ENCODE peak calls at places on chromosomes 13 and 19, in six cellular contexts. P is small intestine, W is A673, R is colonic mucosa, V is IMR-90, F is upper lobe of left lung. Y is an unnamed sample. For H3K4me1, the result is how much of the 10 kb centered on the place peaks cover.

GRCh38 chr13:114032121-114032799 is 58.4 kb upstream of the C13orf46 start:
- DNase-seq in P (no peak), W (no peak), R (no peak), V (peak), F (no peak), Y (no peak)

GRCh38 chr19:35404879-35405622 is 34.2 kb downstream of the GPR42 start:
- DNase-seq in P (no peak), W (peak), R (no peak), V (peak), F (no peak), Y (no peak)

GRCh38 chr19:41330946-41331678 is 21.1 kb downstream of the CCDC97 start:
- DNase-seq in P (no peak), W (no peak), R (no peak), V (no peak), F (no peak), Y (no peak)

GRCh38 chr19:38841787-38842438 is 7.9 kb downstream of the HNRNPL start:
- DNase-seq in P (peak), W (no peak), R (no peak), V (no peak), F (no peak), Y (peak)

GRCh38 chr19:19662866-19663291 is 597 bp downstream of the ATP13A1 start:
- DNase-seq in P (peak), W (no peak), R (peak), V (peak), F (no peak), Y (no peak)

GRCh38 chr19:18191640-18192062 is 1.4 kb upstream of the MPV17L2 start:
- DNase-seq in P (no peak), W (no peak), R (peak), V (no peak), F (no peak), Y (no peak)

GRCh38 chr13:20544186-20544914 is 18.7 kb upstream of the CRYL1 start:
- DNase-seq in P (no peak), W (no peak), R (no peak), V (no peak), F (no peak), Y (no peak)

GRCh38 chr19:17402982-17403855 is 2.2 kb downstream of the BST2 start:
- DNase-seq in P (no peak), W (no peak), R (no peak), V (no peak), F (peak), Y (peak)

GRCh38 chr19:42370068-42370520 is 20.0 kb downstream of the CNFN start:
- DNase-seq in P (no peak), W (no peak), R (no peak), V (no peak), F (no peak), Y (no peak)

GRCh38 chr19:34017024-34017423 is 155.3 kb upstream of the LSM14A start:
- DNase-seq in P (no peak), W (no peak), R (no peak), V (no peak), F (no peak), Y (no peak)

GRCh38 chr13:109781384-109782065 is 4.9 kb downstream of the IRS2 start:
- DNase-seq in P (peak), W (peak), R (no peak), V (no peak), F (no peak), Y (no peak)

GRCh38 chr13:94480672-94481145 is 1.2 kb upstream of the DCT start:
- DNase-seq in P (no peak), W (no peak), R (no peak), V (peak), F (no peak), Y (no peak)

GRCh38 chr19:7336321-7336973 is 12.3 kb upstream of the ARHGEF18 start:
- DNase-seq in P (no peak), W (no peak), R (no peak), V (no peak), F (no peak), Y (no peak)

GRCh38 chr13:29923554-29924481 is 73.4 kb upstream of the UBL3 start:
- DNase-seq in P (peak), W (peak), R (peak), V (peak), F (peak), Y (peak)

DNA sequence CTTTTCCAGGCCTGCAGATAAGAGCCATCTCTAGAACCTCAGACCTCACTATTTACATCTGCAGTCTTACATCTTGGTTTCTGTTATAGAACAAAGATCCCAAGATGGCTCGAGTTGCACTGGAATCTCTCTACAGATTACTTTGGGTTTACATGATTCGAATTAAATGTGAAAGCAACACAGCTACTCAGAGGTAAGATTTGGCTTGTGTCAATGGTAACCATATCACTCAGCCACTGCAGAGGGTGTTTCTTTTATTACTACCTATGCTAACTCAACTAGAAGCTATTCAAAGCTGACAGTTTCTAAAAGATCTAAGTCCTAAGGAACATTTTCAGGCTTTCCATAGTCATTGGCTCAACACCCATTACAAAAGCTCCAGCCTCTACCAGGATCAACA is 115.6 kb downstream of the FRY start:
- DNase-seq in P (no peak), W (no peak), R (no peak), V (no peak), F (no peak), Y (no peak)
- H3K4me1 ChIP-seq in P (under half), W (under half), R (under half), V (under half), F (under half), Y (under half)

GRCh38 chr19:53878786-53879144 is 3.2 kb upstream of the PRKCG start:
- DNase-seq in P (no peak), W (no peak), R (no peak), V (no peak), F (no peak), Y (no peak)
- H3K4me1 ChIP-seq in P (under half), W (under half), R (under half), V (under half), F (under half), Y (half or more)

GRCh38 chr13:60410299-60410698 is 13.3 kb downstream of the TDRD3 start:
- DNase-seq in P (no peak), W (no peak), R (no peak), V (no peak), F (no peak), Y (no peak)

GRCh38 chr13:60411464-60411863 is 14.4 kb downstream of the TDRD3 start:
- DNase-seq in P (no peak), W (no peak), R (no peak), V (no peak), F (no peak), Y (no peak)

GRCh38 chr13:60414177-60414576 is 17.2 kb downstream of the TDRD3 start:
- DNase-seq in P (no peak), W (no peak), R (no peak), V (no peak), F (no peak), Y (no peak)

GRCh38 chr13:60411983-60412382 is 15.0 kb downstream of the TDRD3 start:
- DNase-seq in P (no peak), W (no peak), R (no peak), V (no peak), F (no peak), Y (no peak)

DNA sequence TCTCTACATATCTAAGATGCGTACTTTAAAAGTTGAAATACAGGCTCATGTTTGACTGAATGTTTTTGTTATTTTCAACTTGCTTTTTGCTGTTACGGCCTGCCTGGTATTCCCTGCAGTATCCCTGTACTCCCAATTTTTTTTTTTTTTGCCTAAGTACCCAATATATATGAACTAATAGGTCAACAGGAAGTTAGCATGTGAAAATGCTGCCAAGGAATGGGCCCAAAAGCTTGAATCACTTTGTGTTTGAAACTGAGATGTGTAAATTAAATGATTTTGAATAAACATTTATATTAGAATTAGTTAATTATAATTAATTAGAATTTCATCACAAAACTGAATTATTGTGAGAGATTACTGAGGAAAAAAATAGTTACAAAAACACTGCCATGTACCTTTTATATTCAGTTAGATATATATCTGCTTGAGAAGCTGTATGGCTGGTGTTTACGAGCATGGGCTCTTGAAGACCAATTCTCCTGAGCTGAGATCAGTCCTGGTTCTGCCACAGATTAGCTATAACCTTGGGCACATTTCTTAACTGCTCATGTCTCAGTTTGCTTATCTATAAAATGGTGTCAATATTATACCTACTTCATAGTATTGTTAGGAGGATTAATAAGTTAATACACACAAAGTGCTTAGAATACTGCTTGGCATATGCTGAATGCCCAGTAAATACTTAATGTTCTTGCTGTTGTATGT is 16.0 kb downstream of the TDRD3 start:
- DNase-seq in P (no peak), W (no peak), R (no peak), V (no peak), F (no peak), Y (no peak)
- H3K4me1 ChIP-seq in P (under half), W (under half), R (under half), V (under half), F (under half), Y (under half)

GRCh38 chr13:48233886-48234488 is 981 bp downstream of the ITM2B start:
- DNase-seq in P (peak), W (no peak), R (no peak), V (peak), F (no peak), Y (no peak)

GRCh38 chr13:48235814-48236135 is 2.8 kb downstream of the ITM2B start:
- DNase-seq in P (no peak), W (no peak), R (no peak), V (no peak), F (no peak), Y (no peak)

GRCh38 chr13:48234652-48235099 is 1.7 kb downstream of the ITM2B start:
- DNase-seq in P (no peak), W (peak), R (no peak), V (no peak), F (no peak), Y (no peak)

GRCh38 chr13:48235100-48235813 is 2.3 kb downstream of the ITM2B start:
- DNase-seq in P (peak), W (peak), R (no peak), V (peak), F (peak), Y (no peak)

DNA sequence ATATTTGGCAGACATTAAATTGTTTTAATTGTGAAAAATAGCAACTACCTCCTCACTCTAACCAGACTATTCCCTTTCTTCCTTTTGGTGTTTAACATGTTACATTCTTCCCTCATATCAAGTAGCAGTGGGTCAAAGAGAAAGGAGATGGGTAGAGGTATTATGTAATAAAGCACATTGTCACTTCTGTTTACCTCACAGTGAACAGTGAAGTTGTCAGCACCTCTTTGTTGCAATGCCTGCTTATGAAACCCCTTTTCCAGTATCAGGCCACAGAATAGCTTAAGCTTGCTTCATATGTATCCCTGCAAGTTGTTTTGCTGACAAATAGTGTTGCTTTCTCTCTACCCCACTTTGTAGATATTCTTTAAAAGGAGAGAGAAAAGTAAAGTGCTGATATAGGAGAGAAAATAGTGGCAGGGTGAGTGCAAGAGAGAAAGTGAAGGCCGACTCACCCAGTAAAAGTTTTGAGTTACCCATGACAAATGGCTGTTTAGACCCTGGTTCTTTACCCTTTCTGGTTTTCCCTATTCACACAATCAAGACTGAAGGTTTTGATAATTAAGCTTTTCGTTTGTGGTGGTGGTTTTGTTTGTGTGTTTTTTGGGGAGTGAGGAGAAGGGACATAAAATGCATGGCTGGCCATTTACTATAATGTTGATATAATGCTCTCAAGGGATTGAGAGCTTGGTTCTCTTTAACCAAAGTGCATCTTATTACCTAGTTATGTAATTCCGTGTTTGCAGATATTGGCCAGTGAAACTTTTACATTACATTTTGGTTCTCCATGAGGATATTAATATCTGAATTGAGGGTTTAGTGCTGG is 3.7 kb downstream of the ITM2B start:
- DNase-seq in P (no peak), W (peak), R (no peak), V (no peak), F (no peak), Y (no peak)
- H3K4me1 ChIP-seq in P (under half), W (under half), R (under half), V (under half), F (half or more), Y (half or more)

GRCh38 chr19:30103981-30104380 is 161.9 kb downstream of the URI1 start:
- DNase-seq in P (no peak), W (no peak), R (no peak), V (no peak), F (no peak), Y (no peak)

GRCh38 chr19:30105723-30106122 is 163.7 kb downstream of the URI1 start:
- DNase-seq in P (no peak), W (no peak), R (no peak), V (no peak), F (no peak), Y (no peak)

GRCh38 chr19:30102666-30103065 is 160.6 kb downstream of the URI1 start:
- DNase-seq in P (no peak), W (no peak), R (no peak), V (no peak), F (no peak), Y (no peak)

GRCh38 chr19:30105316-30105715 is 163.3 kb downstream of the URI1 start:
- DNase-seq in P (no peak), W (no peak), R (no peak), V (no peak), F (no peak), Y (no peak)

GRCh38 chr19:30102239-30102638 is 160.2 kb downstream of the URI1 start:
- DNase-seq in P (no peak), W (no peak), R (no peak), V (no peak), F (no peak), Y (no peak)
- H3K4me1 ChIP-seq in P (under half), W (under half), R (under half), V (under half), F (under half), Y (under half)

GRCh38 chr13:98478134-98479129 is 98.5 kb downstream of the STK24 start:
- DNase-seq in P (no peak), W (no peak), R (no peak), V (peak), F (no peak), Y (peak)
- H3K4me1 ChIP-seq in P (under half), W (under half), R (under half), V (under half), F (under half), Y (under half)

GRCh38 chr19:4061683-4062575 is 4.8 kb downstream of the ZBTB7A start:
- DNase-seq in P (peak), W (no peak), R (peak), V (no peak), F (peak), Y (no peak)
- H3K4me1 ChIP-seq in P (under half), W (under half), R (half or more), V (under half), F (half or more), Y (half or more)

GRCh38 chr19:21603431-21604153 is 98.2 kb downstream of the ZNF429 start:
- DNase-seq in P (no peak), W (no peak), R (no peak), V (no peak), F (no peak), Y (no peak)
- H3K4me1 ChIP-seq in P (under half), W (under half), R (under half), V (under half), F (under half), Y (under half)

Y was measured in CD8-positive, alpha-beta T cell.